ENCODE peak calls at places on chromosomes 2 and 18, in six cellular contexts. Z is astrocyte of the spinal cord; C is lower leg skin; A is Peyer's patch; T is activated CD4-positive, alpha-beta memory T cell treated with anti-CD3 and anti-CD28 coated beads, Interleukin-2, amount 10 ng/mL, durations not matched to agents 7 days and 5 days; G is CD4-positive, alpha-beta T cell. V is an unnamed sample.

GRCh38 chr2:128236491-128237035 is 82.1 kb downstream of the HS6ST1 start:
- DNase-seq in C (peak), A (no peak), Z (peak), T (no peak), G (no peak), V (no peak)

GRCh38 chr2:24822049-24822706 is 29.0 kb downstream of the CENPO start:
- DNase-seq in C (no peak), Z (peak), G (no peak), T (no peak), A (no peak), V (no peak)

GRCh38 chr2:10071595-10071994 is 8.6 kb downstream of the CYS1 start:
- DNase-seq in T (no peak), A (no peak), C (no peak), Z (no peak), G (no peak), V (no peak)

GRCh38 chr18:23209031-23209430 is 73.7 kb downstream of the CABLES1 start:
- DNase-seq in T (no peak), C (no peak), A (no peak), G (no peak), Z (no peak), V (no peak)

GRCh38 chr18:7488571-7488970 is 78.5 kb upstream of the PTPRM start:
- DNase-seq in Z (no peak), A (no peak), G (no peak), T (no peak), C (no peak), V (no peak)

GRCh38 chr2:187529977-187530721 is 24.1 kb downstream of the TFPI start:
- DNase-seq in A (no peak), T (no peak), G (no peak), Z (no peak), C (no peak), V (no peak)

GRCh38 chr18:14927701-14928100 is 179.7 kb downstream of the ANKRD30B start:
- DNase-seq in A (no peak), Z (no peak), C (no peak), T (no peak), G (no peak), V (no peak)

GRCh38 chr2:225122582-225123486 is 80.6 kb upstream of the DOCK10 start:
- DNase-seq in A (no peak), Z (peak), G (no peak), C (no peak), T (peak), V (peak)

GRCh38 chr2:27446057-27446456 is 3.9 kb downstream of the KRTCAP3 start:
- DNase-seq in A (no peak), Z (no peak), C (peak), T (no peak), G (no peak), V (no peak)

GRCh38 chr2:40859617-40860016 is 407.7 kb upstream of the SLC8A1 start:
- DNase-seq in Z (no peak), C (no peak), T (no peak), A (no peak), G (no peak), V (no peak)

GRCh38 chr18:49690307-49690706 is 123.0 kb downstream of the ACAA2 start:
- DNase-seq in C (no peak), G (no peak), T (no peak), Z (peak), A (no peak), V (no peak)

GRCh38 chr2:38486213-38487026 is 109.3 kb upstream of the ATL2 start:
- DNase-seq in A (no peak), G (no peak), T (no peak), Z (no peak), C (no peak), V (no peak)

GRCh38 chr2:60745330-60745729 is 10.7 kb upstream of the PAPOLG start:
- DNase-seq in Z (no peak), A (no peak), T (no peak), C (no peak), G (no peak), V (no peak)

GRCh38 chr18:62869327-62869726 is 154.0 kb downstream of the PHLPP1 start:
- DNase-seq in A (no peak), T (no peak), Z (no peak), G (no peak), C (no peak), V (no peak)

GRCh38 chr2:159612255-159612901 is 4.0 kb downstream of the BAZ2B start:
- DNase-seq in T (no peak), Z (no peak), A (no peak), C (no peak), G (no peak), V (no peak)

GRCh38 chr2:51158236-51158635 is 126.3 kb upstream of the NRXN1 start:
- DNase-seq in A (no peak), T (no peak), C (no peak), Z (no peak), G (no peak), V (no peak)

GRCh38 chr2:235614900-235615712 is 121.3 kb downstream of the AGAP1 start:
- DNase-seq in A (no peak), T (no peak), G (no peak), Z (peak), C (peak), V (no peak)

GRCh38 chr2:72779495-72779894 is 46.3 kb downstream of the EXOC6B start:
- DNase-seq in G (no peak), C (no peak), T (no peak), Z (no peak), A (no peak), V (no peak)

GRCh38 chr2:193608451-193608850 is 1413.7 kb upstream of the TMEFF2 start:
- DNase-seq in C (no peak), Z (no peak), T (no peak), G (no peak), A (no peak), V (no peak)

GRCh38 chr18:75530118-75530517 is 102.6 kb upstream of the SMIM21 start:
- DNase-seq in G (no peak), A (no peak), Z (no peak), T (no peak), C (no peak), V (no peak)

V was measured in naive thymus-derived CD8-positive, alpha-beta T cell.